ENCODE peak calls at places on chromosomes 5 and 9, in seven cellular contexts. One of them, this sample, is unnamed. For H3K4me1, the result is how much of the 10 kb centered on the place peaks cover.

GRCh38 chr9:121220996-121221671 is 19.5 kb upstream of the RAB14 start:
- DNase-seq in SK-N-SH: no peak
- DNase-seq in naive thymus-derived CD4-positive, alpha-beta T cell: no peak
- DNase-seq in thyroid gland: no peak
- DNase-seq in sigmoid colon: no peak
- DNase-seq in endodermal cell: peak
- DNase-seq in uterus: no peak
- DNase-seq in this sample: no peak

GRCh38 chr9:129276486-129277260 is 98.6 kb upstream of the IER5L start:
- DNase-seq in thyroid gland: no peak
- DNase-seq in endodermal cell: peak
- DNase-seq in sigmoid colon: peak
- DNase-seq in uterus: peak
- DNase-seq in SK-N-SH: no peak
- DNase-seq in naive thymus-derived CD4-positive, alpha-beta T cell: no peak
- DNase-seq in this sample: no peak

GRCh38 chr9:128215491-128216404 is 12.6 kb downstream of the DNM1 start:
- DNase-seq in SK-N-SH: peak
- DNase-seq in thyroid gland: no peak
- DNase-seq in endodermal cell: no peak
- DNase-seq in naive thymus-derived CD4-positive, alpha-beta T cell: no peak
- DNase-seq in sigmoid colon: peak
- DNase-seq in uterus: peak
- DNase-seq in this sample: peak

GRCh38 chr9:130765135-130766030 is 69.7 kb upstream of the ABL1 start:
- DNase-seq in SK-N-SH: no peak
- DNase-seq in uterus: no peak
- DNase-seq in naive thymus-derived CD4-positive, alpha-beta T cell: no peak
- DNase-seq in endodermal cell: no peak
- DNase-seq in thyroid gland: no peak
- DNase-seq in sigmoid colon: no peak
- DNase-seq in this sample: no peak

GRCh38 chr9:91727316-91727861 is 222.6 kb downstream of the ROR2 start:
- DNase-seq in endodermal cell: peak
- DNase-seq in SK-N-SH: peak
- DNase-seq in thyroid gland: peak
- DNase-seq in naive thymus-derived CD4-positive, alpha-beta T cell: peak
- DNase-seq in uterus: peak
- DNase-seq in sigmoid colon: no peak
- DNase-seq in this sample: no peak

GRCh38 chr5:1293416-1293996 is 1.4 kb downstream of the TERT start:
- DNase-seq in thyroid gland: no peak
- DNase-seq in naive thymus-derived CD4-positive, alpha-beta T cell: no peak
- DNase-seq in sigmoid colon: no peak
- DNase-seq in endodermal cell: peak
- DNase-seq in uterus: no peak
- DNase-seq in SK-N-SH: no peak
- DNase-seq in this sample: no peak

GRCh38 chr9:75369989-75370388 is 281.7 kb downstream of the OSTF1 start:
- DNase-seq in thyroid gland: peak
- DNase-seq in SK-N-SH: no peak
- DNase-seq in endodermal cell: no peak
- DNase-seq in uterus: no peak
- DNase-seq in sigmoid colon: no peak
- DNase-seq in naive thymus-derived CD4-positive, alpha-beta T cell: no peak
- DNase-seq in this sample: no peak

GRCh38 chr9:98024702-98025101 is 31.8 kb upstream of the NANS start:
- DNase-seq in endodermal cell: no peak
- DNase-seq in naive thymus-derived CD4-positive, alpha-beta T cell: no peak
- DNase-seq in uterus: no peak
- DNase-seq in sigmoid colon: no peak
- DNase-seq in SK-N-SH: no peak
- DNase-seq in thyroid gland: no peak
- DNase-seq in this sample: no peak

GRCh38 chr5:153496835-153497234 is 6.4 kb downstream of the GRIA1 start:
- DNase-seq in endodermal cell: peak
- DNase-seq in thyroid gland: no peak
- DNase-seq in uterus: no peak
- DNase-seq in SK-N-SH: peak
- DNase-seq in naive thymus-derived CD4-positive, alpha-beta T cell: no peak
- DNase-seq in sigmoid colon: no peak
- DNase-seq in this sample: no peak

GRCh38 chr5:425714-426113 is 17.3 kb upstream of the EXOC3 start:
- DNase-seq in uterus: no peak
- DNase-seq in thyroid gland: no peak
- DNase-seq in SK-N-SH: no peak
- DNase-seq in naive thymus-derived CD4-positive, alpha-beta T cell: peak
- DNase-seq in endodermal cell: no peak
- DNase-seq in sigmoid colon: peak
- DNase-seq in this sample: no peak

GRCh38 chr9:17725399-17726010 is 146.6 kb downstream of the SH3GL2 start:
- DNase-seq in sigmoid colon: no peak
- DNase-seq in naive thymus-derived CD4-positive, alpha-beta T cell: no peak
- DNase-seq in uterus: no peak
- DNase-seq in SK-N-SH: no peak
- DNase-seq in endodermal cell: no peak
- DNase-seq in thyroid gland: no peak
- DNase-seq in this sample: no peak

GRCh38 chr9:115593587-115594091 is 475.7 kb upstream of the TNC start:
- DNase-seq in thyroid gland: no peak
- DNase-seq in endodermal cell: peak
- DNase-seq in naive thymus-derived CD4-positive, alpha-beta T cell: peak
- DNase-seq in sigmoid colon: no peak
- DNase-seq in SK-N-SH: peak
- DNase-seq in uterus: peak
- DNase-seq in this sample: no peak

GRCh38 chr9:70563437-70564204 is 149.2 kb upstream of the KLF9 start:
- DNase-seq in thyroid gland: peak
- DNase-seq in naive thymus-derived CD4-positive, alpha-beta T cell: peak
- DNase-seq in sigmoid colon: no peak
- DNase-seq in endodermal cell: no peak
- DNase-seq in SK-N-SH: no peak
- DNase-seq in uterus: no peak
- DNase-seq in this sample: no peak

GRCh38 chr5:173794901-173795416 is 93.2 kb upstream of the CPEB4 start:
- DNase-seq in endodermal cell: no peak
- DNase-seq in sigmoid colon: no peak
- DNase-seq in thyroid gland: no peak
- DNase-seq in SK-N-SH: no peak
- DNase-seq in uterus: no peak
- DNase-seq in naive thymus-derived CD4-positive, alpha-beta T cell: no peak
- DNase-seq in this sample: no peak

GRCh38 chr9:109806506-109807115 is 26.6 kb downstream of the PALM2AKAP2 start:
- DNase-seq in endodermal cell: no peak
- DNase-seq in SK-N-SH: no peak
- DNase-seq in sigmoid colon: no peak
- DNase-seq in naive thymus-derived CD4-positive, alpha-beta T cell: no peak
- DNase-seq in thyroid gland: no peak
- DNase-seq in uterus: no peak
- DNase-seq in this sample: no peak

GRCh38 chr9:79639354-79639753 is 67.6 kb downstream of the TLE4 start:
- DNase-seq in uterus: no peak
- DNase-seq in endodermal cell: no peak
- DNase-seq in sigmoid colon: no peak
- DNase-seq in thyroid gland: no peak
- DNase-seq in SK-N-SH: no peak
- DNase-seq in naive thymus-derived CD4-positive, alpha-beta T cell: no peak
- DNase-seq in this sample: no peak

GRCh38 chr9:132348676-132349075 is 6.1 kb downstream of the SETX start:
- DNase-seq in naive thymus-derived CD4-positive, alpha-beta T cell: no peak
- DNase-seq in thyroid gland: peak
- DNase-seq in SK-N-SH: no peak
- DNase-seq in endodermal cell: peak
- DNase-seq in uterus: no peak
- DNase-seq in sigmoid colon: no peak
- DNase-seq in this sample: no peak

DNA sequence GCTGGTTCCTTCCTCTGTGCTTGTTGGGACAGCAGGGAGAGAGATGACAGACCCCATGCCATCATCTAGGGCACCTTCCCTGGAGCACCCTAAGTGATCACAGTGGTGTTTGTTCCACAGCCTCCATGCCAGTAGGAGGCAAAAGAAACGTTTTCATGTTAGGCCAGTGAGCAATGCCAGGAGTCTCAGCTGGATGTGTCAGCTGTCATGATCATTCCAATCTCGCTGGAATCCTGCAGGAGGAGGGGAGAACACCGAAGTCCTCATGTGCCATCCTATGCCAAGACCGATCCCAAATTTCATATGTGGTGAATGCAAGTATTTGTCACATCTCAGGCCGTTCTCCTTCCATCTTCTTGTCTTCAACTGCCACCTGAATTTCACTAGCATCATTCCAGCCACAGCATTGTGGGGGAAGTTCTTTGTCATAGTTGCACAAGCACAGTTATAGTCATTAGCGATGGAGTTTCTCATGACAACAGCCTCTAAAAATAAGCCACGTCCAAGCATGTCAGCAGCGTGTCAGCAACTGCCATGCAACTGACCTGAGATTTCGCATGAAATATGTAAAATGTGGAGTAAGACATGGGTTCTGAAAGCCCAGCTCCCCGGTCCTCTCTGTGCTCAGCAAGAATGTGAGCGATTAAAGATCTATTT is 97.2 kb upstream of the DNAH5 start:
- DNase-seq in sigmoid colon: no peak
- DNase-seq in thyroid gland: no peak
- DNase-seq in endodermal cell: peak
- DNase-seq in uterus: no peak
- DNase-seq in SK-N-SH: no peak
- DNase-seq in naive thymus-derived CD4-positive, alpha-beta T cell: no peak
- DNase-seq in this sample: no peak
- H3K4me1 ChIP-seq in sigmoid colon: under half
- H3K4me1 ChIP-seq in thyroid gland: under half
- H3K4me1 ChIP-seq in endodermal cell: under half
- H3K4me1 ChIP-seq in uterus: under half
- H3K4me1 ChIP-seq in SK-N-SH: under half
- H3K4me1 ChIP-seq in naive thymus-derived CD4-positive, alpha-beta T cell: under half
- H3K4me1 ChIP-seq in this sample: under half

GRCh38 chr5:157506066-157506590 is 46.1 kb downstream of the NIPAL4 start:
- DNase-seq in uterus: no peak
- DNase-seq in endodermal cell: no peak
- DNase-seq in sigmoid colon: no peak
- DNase-seq in naive thymus-derived CD4-positive, alpha-beta T cell: no peak
- DNase-seq in thyroid gland: no peak
- DNase-seq in SK-N-SH: no peak
- DNase-seq in this sample: no peak
- H3K27ac ChIP-seq in uterus: no peak
- H3K27ac ChIP-seq in endodermal cell: no peak
- H3K27ac ChIP-seq in sigmoid colon: no peak
- H3K27ac ChIP-seq in naive thymus-derived CD4-positive, alpha-beta T cell: no peak
- H3K27ac ChIP-seq in thyroid gland: no peak
- H3K27ac ChIP-seq in SK-N-SH: no peak
- H3K27ac ChIP-seq in this sample: no peak

GRCh38 chr9:77987880-77988525 is 43.6 kb downstream of the GNAQ start:
- DNase-seq in sigmoid colon: no peak
- DNase-seq in naive thymus-derived CD4-positive, alpha-beta T cell: no peak
- DNase-seq in SK-N-SH: no peak
- DNase-seq in thyroid gland: no peak
- DNase-seq in uterus: no peak
- DNase-seq in endodermal cell: no peak
- DNase-seq in this sample: no peak

GRCh38 chr9:77987104-77987656 is 44.4 kb downstream of the GNAQ start:
- DNase-seq in endodermal cell: no peak
- DNase-seq in uterus: no peak
- DNase-seq in thyroid gland: no peak
- DNase-seq in SK-N-SH: peak
- DNase-seq in naive thymus-derived CD4-positive, alpha-beta T cell: no peak
- DNase-seq in sigmoid colon: no peak
- DNase-seq in this sample: no peak

GRCh38 chr9:77991191-77991590 is 40.4 kb downstream of the GNAQ start:
- DNase-seq in uterus: no peak
- DNase-seq in naive thymus-derived CD4-positive, alpha-beta T cell: no peak
- DNase-seq in sigmoid colon: no peak
- DNase-seq in thyroid gland: no peak
- DNase-seq in endodermal cell: no peak
- DNase-seq in SK-N-SH: no peak
- DNase-seq in this sample: no peak

GRCh38 chr9:77989909-77990308 is 41.7 kb downstream of the GNAQ start:
- DNase-seq in naive thymus-derived CD4-positive, alpha-beta T cell: no peak
- DNase-seq in endodermal cell: no peak
- DNase-seq in uterus: no peak
- DNase-seq in thyroid gland: no peak
- DNase-seq in sigmoid colon: no peak
- DNase-seq in SK-N-SH: no peak
- DNase-seq in this sample: no peak

DNA sequence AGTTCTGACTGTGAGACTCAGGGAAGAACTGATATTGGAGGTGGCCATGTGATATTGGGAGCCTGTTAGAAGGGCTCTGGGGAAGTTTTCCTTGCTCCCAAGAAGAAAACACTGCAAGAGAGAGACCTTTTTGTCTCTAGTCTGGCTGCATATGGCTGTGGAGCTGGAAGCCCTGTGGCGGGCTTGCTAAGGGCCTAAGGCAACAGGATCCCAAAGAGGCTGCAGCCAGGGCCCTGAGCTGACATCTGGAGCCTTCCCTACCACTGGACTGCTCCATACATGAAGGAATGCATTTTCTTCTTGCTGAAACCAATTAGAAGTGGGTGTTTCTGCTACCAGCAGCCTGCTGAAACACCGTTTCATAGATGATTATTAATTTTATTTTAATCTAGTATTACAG is 42.2 kb downstream of the GNAQ start:
- DNase-seq in sigmoid colon: no peak
- DNase-seq in thyroid gland: no peak
- DNase-seq in endodermal cell: no peak
- DNase-seq in SK-N-SH: no peak
- DNase-seq in naive thymus-derived CD4-positive, alpha-beta T cell: no peak
- DNase-seq in uterus: no peak
- DNase-seq in this sample: no peak
- H3K4me1 ChIP-seq in sigmoid colon: under half
- H3K4me1 ChIP-seq in thyroid gland: under half
- H3K4me1 ChIP-seq in endodermal cell: under half
- H3K4me1 ChIP-seq in SK-N-SH: under half
- H3K4me1 ChIP-seq in naive thymus-derived CD4-positive, alpha-beta T cell: under half
- H3K4me1 ChIP-seq in uterus: under half
- H3K4me1 ChIP-seq in this sample: under half

DNA sequence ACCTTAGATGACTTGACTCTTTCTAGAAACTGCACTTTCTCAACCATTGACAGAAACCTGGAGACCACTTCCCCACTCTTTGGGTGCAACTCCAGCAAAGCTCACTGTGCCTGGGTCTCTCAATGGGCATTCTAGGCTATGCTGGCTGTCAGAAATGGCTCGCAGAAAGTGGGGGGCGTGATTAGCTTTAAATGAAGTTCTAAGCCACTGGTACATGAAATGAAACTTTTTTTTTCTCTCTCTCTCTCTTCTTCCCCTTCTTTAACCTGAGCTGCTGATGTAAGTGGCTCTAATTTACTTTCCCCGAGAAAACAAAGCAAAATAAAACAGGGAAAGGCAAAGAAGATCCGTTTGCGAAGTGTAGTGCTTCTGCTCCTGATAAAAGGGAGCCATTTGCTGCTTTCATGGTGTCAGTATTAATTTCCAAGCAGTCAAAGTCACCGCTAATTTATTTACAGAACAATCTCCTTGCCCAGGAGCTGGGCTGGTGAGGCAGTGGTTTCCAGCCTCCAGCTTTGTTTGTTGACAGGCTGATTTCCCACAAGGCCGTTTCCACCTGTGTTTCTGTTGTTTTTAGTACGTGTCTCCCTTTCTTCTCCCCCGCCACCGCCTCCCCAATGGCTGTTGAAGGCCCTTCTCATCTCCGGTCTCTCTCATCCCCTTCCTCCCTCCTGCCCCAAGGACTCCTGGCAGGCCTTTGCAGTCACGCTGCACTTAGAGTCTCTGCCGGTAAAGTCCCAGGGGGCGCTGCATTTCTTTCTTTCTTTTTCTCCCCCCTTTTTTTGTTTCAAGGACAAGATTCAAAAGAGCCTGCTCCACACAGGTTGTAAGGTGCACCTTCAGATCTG is 422.9 kb downstream of the EBF1 start:
- DNase-seq in endodermal cell: peak
- DNase-seq in naive thymus-derived CD4-positive, alpha-beta T cell: no peak
- DNase-seq in uterus: no peak
- DNase-seq in thyroid gland: peak
- DNase-seq in sigmoid colon: no peak
- DNase-seq in SK-N-SH: no peak
- DNase-seq in this sample: no peak
- H3K27ac ChIP-seq in endodermal cell: no peak
- H3K27ac ChIP-seq in naive thymus-derived CD4-positive, alpha-beta T cell: no peak
- H3K27ac ChIP-seq in uterus: no peak
- H3K27ac ChIP-seq in thyroid gland: no peak
- H3K27ac ChIP-seq in sigmoid colon: no peak
- H3K27ac ChIP-seq in SK-N-SH: no peak
- H3K27ac ChIP-seq in this sample: no peak

This sample was measured in right atrium auricular region.